ENCODE peak calls at places on chromosome 22, in eight cellular contexts. X is cardiac fibroblast, Q is kidney, B is IMR-90, G is brain microvascular endothelial cell, E is K562, M is AG04450, D is GM23338. R is an unnamed sample.

GRCh38 chr22:38176170-38176741 is 5.4 kb downstream of the PLA2G6 start:
- DNase-seq in D (no peak), M (peak), Q (peak), X (peak), B (peak), E (no peak), G (peak), R (peak)

GRCh38 chr22:44358723-44359440 is 46.1 kb upstream of the SHISAL1 start:
- DNase-seq in X (no peak), G (no peak), Q (peak), D (no peak), E (no peak), B (no peak), M (no peak), R (no peak)

GRCh38 chr22:23397618-23398567 is 182.2 kb downstream of the IGLL1 start:
- DNase-seq in G (no peak), B (no peak), M (no peak), X (no peak), Q (no peak), E (no peak), D (no peak), R (no peak)

GRCh38 chr22:17974087-17974486 is 50.3 kb downstream of the MICAL3 start:
- DNase-seq in X (peak), E (no peak), D (no peak), M (no peak), B (no peak), Q (no peak), G (no peak), R (no peak)

GRCh38 chr22:44461614-44462013 is 36.4 kb downstream of the RTL6 start:
- DNase-seq in X (no peak), M (no peak), G (no peak), B (no peak), Q (peak), E (no peak), D (no peak), R (no peak)

GRCh38 chr22:43829904-43830851 is 18.1 kb upstream of the EFCAB6 start:
- DNase-seq in D (no peak), G (no peak), Q (peak), M (no peak), B (peak), E (no peak), X (peak), R (peak)

GRCh38 chr22:37806409-37807338 is 1.1 kb upstream of the GCAT start:
- DNase-seq in B (peak), G (no peak), D (peak), M (no peak), E (no peak), Q (no peak), X (peak), R (peak)

GRCh38 chr22:35914357-35914664 is 114.3 kb downstream of the RBFOX2 start:
- DNase-seq in Q (no peak), B (no peak), M (no peak), X (no peak), E (no peak), G (no peak), D (no peak), R (no peak)

GRCh38 chr22:37674951-37675929 is at the start of gene LGALS1:
- DNase-seq in X (peak), D (peak), Q (peak), M (peak), E (peak), G (peak), B (peak), R (peak)

GRCh38 chr22:44391481-44392445 is 79.0 kb upstream of the SHISAL1 start:
- DNase-seq in B (no peak), G (no peak), X (no peak), Q (peak), E (no peak), M (no peak), D (peak), R (no peak)

GRCh38 chr22:37276771-37277170 is 5.5 kb upstream of the CYTH4 start:
- DNase-seq in B (peak), D (no peak), E (no peak), M (no peak), G (peak), Q (peak), X (peak), R (no peak)

GRCh38 chr22:37563153-37564081 is 3.1 kb downstream of the CDC42EP1 start:
- DNase-seq in B (peak), X (peak), Q (peak), M (peak), D (peak), E (peak), G (peak), R (peak)

GRCh38 chr22:22882033-22882717 is 5.4 kb upstream of the IGLL5 start:
- DNase-seq in M (no peak), B (no peak), G (no peak), E (peak), D (peak), X (no peak), Q (peak), R (no peak)

GRCh38 chr22:23750744-23751440 is at the start of gene ZNF70:
- DNase-seq in X (peak), Q (peak), D (peak), G (peak), B (peak), E (peak), M (peak), R (peak)

GRCh38 chr22:23204541-23205157 is 24.3 kb downstream of the BCR start:
- DNase-seq in M (no peak), B (no peak), X (peak), G (no peak), Q (peak), E (peak), D (no peak), R (no peak)

GRCh38 chr22:43118953-43119458 is 8.5 kb downstream of the BIK start:
- DNase-seq in D (no peak), Q (no peak), E (no peak), M (no peak), G (peak), B (no peak), X (no peak), R (no peak)

GRCh38 chr22:26786398-26786797 is 129.0 kb downstream of the MIAT start:
- DNase-seq in E (no peak), M (no peak), D (no peak), Q (no peak), B (no peak), G (no peak), X (no peak), R (no peak)

GRCh38 chr22:23256138-23256932 is 76.0 kb downstream of the BCR start:
- DNase-seq in M (no peak), G (no peak), D (no peak), X (no peak), E (peak), Q (no peak), B (no peak), R (no peak)

GRCh38 chr22:31550871-31551370 is 54.6 kb downstream of the SFI1 start:
- DNase-seq in B (no peak), D (no peak), M (no peak), E (no peak), G (no peak), Q (no peak), X (no peak), R (no peak)

GRCh38 chr22:30474683-30475424 is 3.0 kb upstream of the SEC14L3 start:
- DNase-seq in D (peak), X (no peak), E (no peak), M (no peak), Q (no peak), B (no peak), G (no peak), R (no peak)

GRCh38 chr22:31881198-31881597 is 63.1 kb upstream of the YWHAH start:
- DNase-seq in G (no peak), M (no peak), Q (no peak), D (no peak), X (no peak), E (peak), B (no peak), R (no peak)

GRCh38 chr22:42544686-42545085 is 9.1 kb upstream of the SERHL2 start:
- DNase-seq in E (no peak), G (peak), M (no peak), B (peak), X (peak), Q (no peak), D (no peak), R (no peak)

GRCh38 chr22:25057013-25057881 is 104.7 kb downstream of the KIAA1671 start:
- DNase-seq in X (peak), Q (peak), B (no peak), M (no peak), G (peak), E (peak), D (peak), R (peak)

GRCh38 chr22:44224166-44224565 is 43.4 kb downstream of the PARVG start:
- DNase-seq in Q (peak), X (no peak), B (no peak), E (no peak), G (no peak), M (no peak), D (no peak), R (no peak)

GRCh38 chr22:43183496-43184263 is 3.3 kb downstream of the TTLL12 start:
- DNase-seq in G (peak), B (peak), D (no peak), E (peak), M (no peak), Q (peak), X (peak), R (peak)

GRCh38 chr22:37428649-37429586 is 1.6 kb upstream of the ELFN2 start:
- DNase-seq in X (peak), D (peak), Q (no peak), E (peak), G (no peak), M (no peak), B (peak), R (peak)

GRCh38 chr22:17536269-17536668 is 27.0 kb upstream of the SLC25A18 start:
- DNase-seq in M (no peak), D (peak), B (no peak), E (no peak), Q (no peak), G (no peak), X (peak), R (peak)

GRCh38 chr22:26410398-26410797 is 18.7 kb upstream of the ASPHD2 start:
- DNase-seq in D (no peak), M (no peak), B (no peak), Q (no peak), X (no peak), E (no peak), G (no peak), R (no peak)

GRCh38 chr22:42680648-42681047 is 31.5 kb upstream of the CYB5R3 start:
- DNase-seq in X (peak), E (no peak), B (peak), G (peak), Q (no peak), M (peak), D (no peak), R (peak)

GRCh38 chr22:29060251-29060650 is 1.4 kb downstream of the C22orf31 start:
- DNase-seq in X (no peak), G (no peak), B (no peak), E (no peak), Q (no peak), M (no peak), D (peak), R (no peak)

GRCh38 chr22:16601437-16602223 is 9.0 kb upstream of the CCT8L2 start:
- DNase-seq in D (peak), Q (no peak), B (no peak), G (no peak), E (peak), X (peak), M (no peak), R (no peak)

GRCh38 chr22:20180245-20180630 is 29.4 kb upstream of the CCDC188 start:
- DNase-seq in E (peak), G (no peak), X (no peak), M (no peak), D (peak), B (no peak), Q (no peak), R (no peak)
- TF ChIP-seq CTCF in E (peak), G (peak), X (peak), M (peak), D (peak), B (peak), Q (no peak), R (peak)

GRCh38 chr22:47102081-47102480 is 339.6 kb downstream of the TBC1D22A start:
- DNase-seq in X (no peak), E (no peak), B (no peak), M (no peak), G (no peak), D (no peak), Q (no peak), R (no peak)
- H3K4me3 ChIP-seq in X (no peak), E (no peak), B (no peak), M (no peak), G (no peak), D (no peak), Q (no peak), R (no peak)

GRCh38 chr22:48739348-48740085 is 1088.2 kb downstream of the BRD1 start:
- DNase-seq in Q (peak), B (no peak), G (no peak), E (no peak), X (no peak), M (no peak), D (no peak), R (no peak)
- TF ChIP-seq CTCF in Q (no peak), B (no peak), G (no peak), E (peak), X (no peak), M (no peak), D (no peak), R (no peak)

GRCh38 chr22:46536559-46537220 is 730 bp downstream of the CELSR1 start:
- DNase-seq in B (no peak), M (no peak), E (no peak), G (no peak), D (peak), Q (no peak), X (no peak), R (no peak)
- H3K4me3 ChIP-seq in B (peak), M (no peak), E (no peak), G (no peak), D (peak), Q (no peak), X (no peak), R (peak)

GRCh38 chr22:21726650-21727049 is 8.9 kb downstream of the YPEL1 start:
- DNase-seq in X (no peak), Q (no peak), B (no peak), G (no peak), E (peak), D (peak), M (no peak), R (no peak)
- TF ChIP-seq CTCF in X (peak), Q (peak), B (no peak), G (peak), E (no peak), D (peak), M (no peak), R (peak)

GRCh38 chr22:27790396-27791216 is 10.9 kb downstream of the MN1 start:
- DNase-seq in X (no peak), M (no peak), E (no peak), B (no peak), Q (no peak), D (peak), G (no peak), R (no peak)
- H3K4me3 ChIP-seq in X (no peak), M (no peak), E (no peak), B (no peak), Q (no peak), D (peak), G (no peak), R (peak)

GRCh38 chr22:40107756-40108437 is 69.8 kb upstream of the TNRC6B start:
- DNase-seq in B (peak), M (no peak), E (no peak), X (peak), G (no peak), Q (no peak), D (no peak), R (no peak)

GRCh38 chr22:40111451-40111850 is 66.3 kb upstream of the TNRC6B start:
- DNase-seq in Q (no peak), D (no peak), B (no peak), G (no peak), M (no peak), X (no peak), E (no peak), R (no peak)

GRCh38 chr22:40107244-40107643 is 70.5 kb upstream of the TNRC6B start:
- DNase-seq in Q (no peak), X (peak), D (no peak), E (no peak), G (no peak), M (no peak), B (no peak), R (no peak)

GRCh38 chr22:40101417-40102101 is 76.2 kb upstream of the TNRC6B start:
- DNase-seq in D (no peak), B (no peak), G (no peak), M (no peak), E (no peak), X (no peak), Q (no peak), R (no peak)

GRCh38 chr22:40105755-40106154 is 72.0 kb upstream of the TNRC6B start:
- DNase-seq in D (no peak), X (no peak), M (no peak), B (no peak), E (no peak), G (no peak), Q (no peak), R (no peak)
- TF ChIP-seq CTCF in D (no peak), X (no peak), M (no peak), B (no peak), E (no peak), G (no peak), Q (no peak), R (no peak)

GRCh38 chr22:46590334-46590733 is 29.9 kb upstream of the GRAMD4 start:
- DNase-seq in D (no peak), M (no peak), Q (peak), G (no peak), B (no peak), X (no peak), E (no peak), R (no peak)

GRCh38 chr22:46587492-46588278 is 32.5 kb upstream of the GRAMD4 start:
- DNase-seq in G (no peak), M (no peak), E (no peak), X (no peak), D (no peak), B (no peak), Q (peak), R (no peak)

GRCh38 chr22:46588279-46589140 is 31.7 kb upstream of the GRAMD4 start:
- DNase-seq in M (no peak), B (no peak), E (no peak), D (no peak), G (no peak), Q (peak), X (no peak), R (no peak)

GRCh38 chr22:46589871-46590271 is 30.3 kb upstream of the GRAMD4 start:
- DNase-seq in D (no peak), X (no peak), B (no peak), Q (peak), E (no peak), M (no peak), G (no peak), R (no peak)

GRCh38 chr22:46589141-46589748 is 30.9 kb upstream of the GRAMD4 start:
- DNase-seq in B (no peak), E (peak), Q (peak), X (no peak), M (no peak), G (no peak), D (no peak), R (no peak)
- H3K4me3 ChIP-seq in B (no peak), E (no peak), Q (no peak), X (no peak), M (no peak), G (no peak), D (no peak), R (no peak)

DNA sequence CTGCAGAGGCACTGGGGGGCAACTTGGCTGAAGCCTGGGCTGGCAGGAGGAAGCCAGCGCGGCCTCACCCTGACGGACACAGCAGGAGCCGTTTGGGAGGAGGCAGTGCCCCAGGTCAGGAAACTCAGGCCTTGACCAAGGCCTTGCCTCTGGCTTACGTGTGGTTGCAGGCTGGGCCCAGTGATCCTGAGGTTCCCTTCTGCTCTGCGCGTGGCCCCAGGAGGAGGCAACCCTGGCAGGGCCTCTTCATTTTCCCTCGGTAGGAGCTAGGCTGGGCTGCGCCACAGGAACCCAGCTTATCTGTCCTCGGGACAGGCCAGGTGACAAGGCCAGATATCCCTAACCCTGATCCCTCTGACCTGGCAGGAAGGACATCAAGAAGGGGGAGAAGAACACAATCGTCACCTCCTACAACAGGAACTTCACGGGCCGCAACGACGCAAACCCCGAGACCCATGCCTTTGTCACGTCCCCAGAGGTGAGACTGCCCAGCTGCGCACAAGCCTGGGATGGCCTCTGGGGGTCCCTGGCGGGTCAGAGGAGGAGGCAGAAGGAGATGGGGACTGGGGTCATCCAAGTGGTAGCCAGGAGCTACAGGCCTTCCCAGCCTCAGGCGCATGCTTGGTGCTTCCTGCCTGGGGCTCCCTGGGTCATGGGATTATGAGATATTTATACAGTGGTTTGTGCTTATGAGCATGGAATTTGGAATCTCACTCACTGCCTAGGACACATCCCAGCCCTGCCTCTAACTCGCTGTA is 20.6 kb downstream of the POLR3H start:
- DNase-seq in M (peak), X (peak), B (peak), Q (peak), E (peak), G (peak), D (peak), R (peak)
- TF ChIP-seq CTCF in M (no peak), X (no peak), B (no peak), Q (no peak), E (peak), G (peak), D (peak), R (no peak)

R was measured in astrocyte of the cerebellum.